ENCODE peak calls at places on chromosomes 13 and 19, in eight cellular contexts. One of them, this sample, is unnamed.
A peak's percentile ranks its signal among the peaks of the same experiment; 100 is the strongest.

GRCh38 chr19:492091-492531 is 4.2 kb upstream of the MADCAM1 start:
- DNase-seq in colonic mucosa: no peak
- DNase-seq in CD8-positive, alpha-beta memory T cell: no peak
- DNase-seq in HT1080: no peak
- DNase-seq in H54: no peak
- DNase-seq in cardiac muscle cell: no peak
- DNase-seq in activated T-helper 1 cell treated with anti-CD3 and anti-CD28 coated beads, Interleukin-12 subunit alpha, Interleukin-12 subunit beta, Interleukin-2, Interleukin-4 antibody, amounts not matched to agents 30 ng/mL and 10 ng/mL and 1 ng/mL, durations not matched to agents 14 hours and 24 hours and 36 hours: no peak
- DNase-seq in GDM1: no peak
- DNase-seq in this sample: no peak

GRCh38 chr19:41298327-41298964 is 11.5 kb upstream of the CCDC97 start:
- DNase-seq in colonic mucosa: peak; percentile 45
- DNase-seq in CD8-positive, alpha-beta memory T cell: peak; percentile 58
- DNase-seq in HT1080: peak; percentile 62
- DNase-seq in H54: no peak
- DNase-seq in cardiac muscle cell: peak; percentile 87
- DNase-seq in activated T-helper 1 cell treated with anti-CD3 and anti-CD28 coated beads, Interleukin-12 subunit alpha, Interleukin-12 subunit beta, Interleukin-2, Interleukin-4 antibody, amounts not matched to agents 30 ng/mL and 10 ng/mL and 1 ng/mL, durations not matched to agents 14 hours and 24 hours and 36 hours: no peak
- DNase-seq in GDM1: peak; percentile 73
- DNase-seq in this sample: peak; percentile 64

GRCh38 chr19:19458110-19458816 is 52.8 kb downstream of the GATAD2A start:
- DNase-seq in colonic mucosa: no peak
- DNase-seq in CD8-positive, alpha-beta memory T cell: no peak
- DNase-seq in HT1080: no peak
- DNase-seq in H54: no peak
- DNase-seq in cardiac muscle cell: no peak
- DNase-seq in activated T-helper 1 cell treated with anti-CD3 and anti-CD28 coated beads, Interleukin-12 subunit alpha, Interleukin-12 subunit beta, Interleukin-2, Interleukin-4 antibody, amounts not matched to agents 30 ng/mL and 10 ng/mL and 1 ng/mL, durations not matched to agents 14 hours and 24 hours and 36 hours: no peak
- DNase-seq in GDM1: no peak
- DNase-seq in this sample: no peak

GRCh38 chr19:38841787-38842438 is 7.9 kb downstream of the HNRNPL start:
- DNase-seq in colonic mucosa: no peak
- DNase-seq in CD8-positive, alpha-beta memory T cell: peak; percentile 63
- DNase-seq in HT1080: no peak
- DNase-seq in H54: no peak
- DNase-seq in cardiac muscle cell: no peak
- DNase-seq in activated T-helper 1 cell treated with anti-CD3 and anti-CD28 coated beads, Interleukin-12 subunit alpha, Interleukin-12 subunit beta, Interleukin-2, Interleukin-4 antibody, amounts not matched to agents 30 ng/mL and 10 ng/mL and 1 ng/mL, durations not matched to agents 14 hours and 24 hours and 36 hours: no peak
- DNase-seq in GDM1: no peak
- DNase-seq in this sample: no peak

GRCh38 chr13:44921931-44922758 is 67.1 kb downstream of the NUFIP1 start:
- DNase-seq in colonic mucosa: peak; percentile 67
- DNase-seq in CD8-positive, alpha-beta memory T cell: no peak
- DNase-seq in HT1080: peak; percentile 90
- DNase-seq in H54: peak; percentile 13
- DNase-seq in cardiac muscle cell: peak; percentile 6
- DNase-seq in activated T-helper 1 cell treated with anti-CD3 and anti-CD28 coated beads, Interleukin-12 subunit alpha, Interleukin-12 subunit beta, Interleukin-2, Interleukin-4 antibody, amounts not matched to agents 30 ng/mL and 10 ng/mL and 1 ng/mL, durations not matched to agents 14 hours and 24 hours and 36 hours: no peak
- DNase-seq in GDM1: no peak
- DNase-seq in this sample: no peak

GRCh38 chr19:33559996-33560395 is 38.4 kb upstream of the PEPD start:
- DNase-seq in colonic mucosa: no peak
- DNase-seq in CD8-positive, alpha-beta memory T cell: no peak
- DNase-seq in HT1080: no peak
- DNase-seq in H54: no peak
- DNase-seq in cardiac muscle cell: no peak
- DNase-seq in activated T-helper 1 cell treated with anti-CD3 and anti-CD28 coated beads, Interleukin-12 subunit alpha, Interleukin-12 subunit beta, Interleukin-2, Interleukin-4 antibody, amounts not matched to agents 30 ng/mL and 10 ng/mL and 1 ng/mL, durations not matched to agents 14 hours and 24 hours and 36 hours: no peak
- DNase-seq in GDM1: no peak
- DNase-seq in this sample: no peak

GRCh38 chr19:18266863-18267686 is 7.2 kb downstream of the IQCN start:
- DNase-seq in colonic mucosa: no peak
- DNase-seq in CD8-positive, alpha-beta memory T cell: no peak
- DNase-seq in HT1080: no peak
- DNase-seq in H54: no peak
- DNase-seq in cardiac muscle cell: no peak
- DNase-seq in activated T-helper 1 cell treated with anti-CD3 and anti-CD28 coated beads, Interleukin-12 subunit alpha, Interleukin-12 subunit beta, Interleukin-2, Interleukin-4 antibody, amounts not matched to agents 30 ng/mL and 10 ng/mL and 1 ng/mL, durations not matched to agents 14 hours and 24 hours and 36 hours: no peak
- DNase-seq in GDM1: no peak
- DNase-seq in this sample: no peak

GRCh38 chr19:33492090-33492489 is 29.5 kb downstream of the PEPD start:
- DNase-seq in colonic mucosa: no peak
- DNase-seq in CD8-positive, alpha-beta memory T cell: no peak
- DNase-seq in HT1080: no peak
- DNase-seq in H54: no peak
- DNase-seq in cardiac muscle cell: no peak
- DNase-seq in activated T-helper 1 cell treated with anti-CD3 and anti-CD28 coated beads, Interleukin-12 subunit alpha, Interleukin-12 subunit beta, Interleukin-2, Interleukin-4 antibody, amounts not matched to agents 30 ng/mL and 10 ng/mL and 1 ng/mL, durations not matched to agents 14 hours and 24 hours and 36 hours: no peak
- DNase-seq in GDM1: no peak
- DNase-seq in this sample: no peak

GRCh38 chr13:75715598-75716523 is 79.7 kb downstream of the LMO7 start:
- DNase-seq in colonic mucosa: no peak
- DNase-seq in CD8-positive, alpha-beta memory T cell: no peak
- DNase-seq in HT1080: no peak
- DNase-seq in H54: no peak
- DNase-seq in cardiac muscle cell: no peak
- DNase-seq in activated T-helper 1 cell treated with anti-CD3 and anti-CD28 coated beads, Interleukin-12 subunit alpha, Interleukin-12 subunit beta, Interleukin-2, Interleukin-4 antibody, amounts not matched to agents 30 ng/mL and 10 ng/mL and 1 ng/mL, durations not matched to agents 14 hours and 24 hours and 36 hours: no peak
- DNase-seq in GDM1: no peak
- DNase-seq in this sample: no peak

GRCh38 chr13:49220035-49220855 is at the start of gene MLNR:
- DNase-seq in colonic mucosa: peak; percentile 44
- DNase-seq in CD8-positive, alpha-beta memory T cell: peak; percentile 23
- DNase-seq in HT1080: no peak
- DNase-seq in H54: no peak
- DNase-seq in cardiac muscle cell: peak; percentile 48
- DNase-seq in activated T-helper 1 cell treated with anti-CD3 and anti-CD28 coated beads, Interleukin-12 subunit alpha, Interleukin-12 subunit beta, Interleukin-2, Interleukin-4 antibody, amounts not matched to agents 30 ng/mL and 10 ng/mL and 1 ng/mL, durations not matched to agents 14 hours and 24 hours and 36 hours: peak; percentile 11
- DNase-seq in GDM1: no peak
- DNase-seq in this sample: no peak

GRCh38 chr19:31882709-31883108 is 462.7 kb upstream of the ZNF507 start:
- DNase-seq in colonic mucosa: no peak
- DNase-seq in CD8-positive, alpha-beta memory T cell: no peak
- DNase-seq in HT1080: no peak
- DNase-seq in H54: no peak
- DNase-seq in cardiac muscle cell: no peak
- DNase-seq in activated T-helper 1 cell treated with anti-CD3 and anti-CD28 coated beads, Interleukin-12 subunit alpha, Interleukin-12 subunit beta, Interleukin-2, Interleukin-4 antibody, amounts not matched to agents 30 ng/mL and 10 ng/mL and 1 ng/mL, durations not matched to agents 14 hours and 24 hours and 36 hours: no peak
- DNase-seq in GDM1: no peak
- DNase-seq in this sample: no peak

GRCh38 chr13:84430015-84430414 is 547.7 kb upstream of the SLITRK1 start:
- DNase-seq in colonic mucosa: no peak
- DNase-seq in CD8-positive, alpha-beta memory T cell: no peak
- DNase-seq in HT1080: peak; percentile 38
- DNase-seq in H54: no peak
- DNase-seq in cardiac muscle cell: no peak
- DNase-seq in activated T-helper 1 cell treated with anti-CD3 and anti-CD28 coated beads, Interleukin-12 subunit alpha, Interleukin-12 subunit beta, Interleukin-2, Interleukin-4 antibody, amounts not matched to agents 30 ng/mL and 10 ng/mL and 1 ng/mL, durations not matched to agents 14 hours and 24 hours and 36 hours: no peak
- DNase-seq in GDM1: no peak
- DNase-seq in this sample: no peak

GRCh38 chr13:74290324-74290773 is 156.1 kb upstream of the KLF12 start:
- DNase-seq in colonic mucosa: no peak
- DNase-seq in CD8-positive, alpha-beta memory T cell: peak; percentile 45
- DNase-seq in HT1080: peak; percentile 83
- DNase-seq in H54: peak; percentile 45
- DNase-seq in cardiac muscle cell: peak; percentile 87
- DNase-seq in activated T-helper 1 cell treated with anti-CD3 and anti-CD28 coated beads, Interleukin-12 subunit alpha, Interleukin-12 subunit beta, Interleukin-2, Interleukin-4 antibody, amounts not matched to agents 30 ng/mL and 10 ng/mL and 1 ng/mL, durations not matched to agents 14 hours and 24 hours and 36 hours: peak; percentile 35
- DNase-seq in GDM1: no peak
- DNase-seq in this sample: peak; percentile 59

GRCh38 chr19:11447347-11448262 is 12.2 kb downstream of the PRKCSH start:
- DNase-seq in colonic mucosa: no peak
- DNase-seq in CD8-positive, alpha-beta memory T cell: no peak
- DNase-seq in HT1080: no peak
- DNase-seq in H54: no peak
- DNase-seq in cardiac muscle cell: no peak
- DNase-seq in activated T-helper 1 cell treated with anti-CD3 and anti-CD28 coated beads, Interleukin-12 subunit alpha, Interleukin-12 subunit beta, Interleukin-2, Interleukin-4 antibody, amounts not matched to agents 30 ng/mL and 10 ng/mL and 1 ng/mL, durations not matched to agents 14 hours and 24 hours and 36 hours: no peak
- DNase-seq in GDM1: no peak
- DNase-seq in this sample: no peak

GRCh38 chr13:59750860-59751259 is 412.9 kb downstream of the DIAPH3 start:
- DNase-seq in colonic mucosa: no peak
- DNase-seq in CD8-positive, alpha-beta memory T cell: no peak
- DNase-seq in HT1080: no peak
- DNase-seq in H54: no peak
- DNase-seq in cardiac muscle cell: peak; percentile 63
- DNase-seq in activated T-helper 1 cell treated with anti-CD3 and anti-CD28 coated beads, Interleukin-12 subunit alpha, Interleukin-12 subunit beta, Interleukin-2, Interleukin-4 antibody, amounts not matched to agents 30 ng/mL and 10 ng/mL and 1 ng/mL, durations not matched to agents 14 hours and 24 hours and 36 hours: no peak
- DNase-seq in GDM1: no peak
- DNase-seq in this sample: no peak

GRCh38 chr13:94822356-94822755 is 110.0 kb upstream of the SOX21 start:
- DNase-seq in colonic mucosa: no peak
- DNase-seq in CD8-positive, alpha-beta memory T cell: no peak
- DNase-seq in HT1080: no peak
- DNase-seq in H54: no peak
- DNase-seq in cardiac muscle cell: no peak
- DNase-seq in activated T-helper 1 cell treated with anti-CD3 and anti-CD28 coated beads, Interleukin-12 subunit alpha, Interleukin-12 subunit beta, Interleukin-2, Interleukin-4 antibody, amounts not matched to agents 30 ng/mL and 10 ng/mL and 1 ng/mL, durations not matched to agents 14 hours and 24 hours and 36 hours: no peak
- DNase-seq in GDM1: no peak
- DNase-seq in this sample: no peak

GRCh38 chr19:37963190-37963947 is 56.4 kb downstream of the SIPA1L3 start:
- DNase-seq in colonic mucosa: no peak
- DNase-seq in CD8-positive, alpha-beta memory T cell: no peak
- DNase-seq in HT1080: no peak
- DNase-seq in H54: no peak
- DNase-seq in cardiac muscle cell: no peak
- DNase-seq in activated T-helper 1 cell treated with anti-CD3 and anti-CD28 coated beads, Interleukin-12 subunit alpha, Interleukin-12 subunit beta, Interleukin-2, Interleukin-4 antibody, amounts not matched to agents 30 ng/mL and 10 ng/mL and 1 ng/mL, durations not matched to agents 14 hours and 24 hours and 36 hours: no peak
- DNase-seq in GDM1: no peak
- DNase-seq in this sample: no peak

GRCh38 chr13:74966814-74967213 is 515.2 kb downstream of the TBC1D4 start:
- DNase-seq in colonic mucosa: no peak
- DNase-seq in CD8-positive, alpha-beta memory T cell: no peak
- DNase-seq in HT1080: peak; percentile 47
- DNase-seq in H54: no peak
- DNase-seq in cardiac muscle cell: peak; percentile 6
- DNase-seq in activated T-helper 1 cell treated with anti-CD3 and anti-CD28 coated beads, Interleukin-12 subunit alpha, Interleukin-12 subunit beta, Interleukin-2, Interleukin-4 antibody, amounts not matched to agents 30 ng/mL and 10 ng/mL and 1 ng/mL, durations not matched to agents 14 hours and 24 hours and 36 hours: no peak
- DNase-seq in GDM1: no peak
- DNase-seq in this sample: no peak

GRCh38 chr13:83503424-83503823 is 378.9 kb downstream of the SLITRK1 start:
- DNase-seq in colonic mucosa: no peak
- DNase-seq in CD8-positive, alpha-beta memory T cell: no peak
- DNase-seq in HT1080: peak; percentile 52
- DNase-seq in H54: no peak
- DNase-seq in cardiac muscle cell: no peak
- DNase-seq in activated T-helper 1 cell treated with anti-CD3 and anti-CD28 coated beads, Interleukin-12 subunit alpha, Interleukin-12 subunit beta, Interleukin-2, Interleukin-4 antibody, amounts not matched to agents 30 ng/mL and 10 ng/mL and 1 ng/mL, durations not matched to agents 14 hours and 24 hours and 36 hours: no peak
- DNase-seq in GDM1: no peak
- DNase-seq in this sample: no peak

GRCh38 chr13:24734951-24735350 is 29.0 kb upstream of the RNF17 start:
- DNase-seq in colonic mucosa: no peak
- DNase-seq in CD8-positive, alpha-beta memory T cell: no peak
- DNase-seq in HT1080: no peak
- DNase-seq in H54: no peak
- DNase-seq in cardiac muscle cell: no peak
- DNase-seq in activated T-helper 1 cell treated with anti-CD3 and anti-CD28 coated beads, Interleukin-12 subunit alpha, Interleukin-12 subunit beta, Interleukin-2, Interleukin-4 antibody, amounts not matched to agents 30 ng/mL and 10 ng/mL and 1 ng/mL, durations not matched to agents 14 hours and 24 hours and 36 hours: no peak
- DNase-seq in GDM1: no peak
- DNase-seq in this sample: no peak

GRCh38 chr13:44713793-44714469 is 137.8 kb upstream of the TSC22D1 start:
- DNase-seq in colonic mucosa: no peak
- DNase-seq in CD8-positive, alpha-beta memory T cell: no peak
- DNase-seq in HT1080: peak; percentile 97
- DNase-seq in H54: peak; percentile 33
- DNase-seq in cardiac muscle cell: no peak
- DNase-seq in activated T-helper 1 cell treated with anti-CD3 and anti-CD28 coated beads, Interleukin-12 subunit alpha, Interleukin-12 subunit beta, Interleukin-2, Interleukin-4 antibody, amounts not matched to agents 30 ng/mL and 10 ng/mL and 1 ng/mL, durations not matched to agents 14 hours and 24 hours and 36 hours: no peak
- DNase-seq in GDM1: no peak
- DNase-seq in this sample: no peak

GRCh38 chr13:51581148-51581820 is 3.0 kb upstream of the WDFY2 start:
- DNase-seq in colonic mucosa: no peak
- DNase-seq in CD8-positive, alpha-beta memory T cell: no peak
- DNase-seq in HT1080: no peak
- DNase-seq in H54: no peak
- DNase-seq in cardiac muscle cell: no peak
- DNase-seq in activated T-helper 1 cell treated with anti-CD3 and anti-CD28 coated beads, Interleukin-12 subunit alpha, Interleukin-12 subunit beta, Interleukin-2, Interleukin-4 antibody, amounts not matched to agents 30 ng/mL and 10 ng/mL and 1 ng/mL, durations not matched to agents 14 hours and 24 hours and 36 hours: no peak
- DNase-seq in GDM1: no peak
- DNase-seq in this sample: no peak

GRCh38 chr13:108033800-108034707 is 181.3 kb downstream of the LIG4 start:
- DNase-seq in colonic mucosa: no peak
- DNase-seq in CD8-positive, alpha-beta memory T cell: no peak
- DNase-seq in HT1080: peak; percentile 40
- DNase-seq in H54: no peak
- DNase-seq in cardiac muscle cell: no peak
- DNase-seq in activated T-helper 1 cell treated with anti-CD3 and anti-CD28 coated beads, Interleukin-12 subunit alpha, Interleukin-12 subunit beta, Interleukin-2, Interleukin-4 antibody, amounts not matched to agents 30 ng/mL and 10 ng/mL and 1 ng/mL, durations not matched to agents 14 hours and 24 hours and 36 hours: no peak
- DNase-seq in GDM1: no peak
- DNase-seq in this sample: no peak

This sample was measured in mucosa of gallbladder.